ENCODE peak calls at places on chromosome 11, in nine cellular contexts. K is NCI-H2029 treated with DMSO at 0.1 percent for 48 hours; I is stimulated activated CD4-positive, alpha-beta T cell treated with anti-CD3 and anti-CD28 coated beads, Interleukin-1b, Interleukin-23, amount 100 ng/mL, for 48 hours; O is NCI-H1417; M is stimulated activated CD8-positive, alpha-beta memory T cell treated with anti-CD3 and anti-CD28 coated beads, Interleukin-15, amount 100 ng/mL, for 1 hour; Q is EH; S is stimulated activated effector memory CD8-positive, alpha-beta T cell treated with anti-CD3 and anti-CD28 coated beads, Interleukin-12 subunit alpha, Interleukin-12 subunit beta, amount 100 ng/mL, for 72 hours; L is LoVo; P is NCI-H460. Z is an unnamed sample.

GRCh38 chr11:116099541-116099940 is 595.3 kb upstream of the CADM1 start:
- DNase-seq in K (no peak), I (no peak), O (no peak), M (no peak), Q (no peak), S (no peak), L (no peak), P (no peak), Z (no peak)

GRCh38 chr11:19382131-19382611 is 141.4 kb upstream of the E2F8 start:
- DNase-seq in K (no peak), I (no peak), O (no peak), M (no peak), Q (no peak), S (no peak), L (no peak), P (no peak), Z (no peak)

GRCh38 chr11:126124284-126124683 is 61.6 kb upstream of the CDON start:
- DNase-seq in K (peak), I (no peak), O (peak), M (no peak), Q (no peak), S (no peak), L (no peak), P (no peak), Z (no peak)

GRCh38 chr11:11521306-11522002 is 100.4 kb downstream of the GALNT18 start:
- DNase-seq in K (peak), I (peak), O (no peak), M (no peak), Q (no peak), S (no peak), L (no peak), P (no peak), Z (no peak)

GRCh38 chr11:114440121-114440860 is 1.0 kb downstream of the REXO2 start:
- DNase-seq in K (no peak), I (no peak), O (no peak), M (no peak), Q (peak), S (no peak), L (no peak), P (no peak), Z (no peak)

GRCh38 chr11:45655831-45656230 is 9.6 kb downstream of the CHST1 start:
- DNase-seq in K (no peak), I (no peak), O (no peak), M (no peak), Q (no peak), S (no peak), L (no peak), P (no peak), Z (no peak)

GRCh38 chr11:34613015-34613414 is 7.9 kb upstream of the EHF start:
- DNase-seq in K (no peak), I (no peak), O (no peak), M (no peak), Q (no peak), S (no peak), L (no peak), P (no peak), Z (no peak)

GRCh38 chr11:45042560-45042959 is 91.9 kb upstream of the TP53I11 start:
- DNase-seq in K (no peak), I (no peak), O (peak), M (no peak), Q (peak), S (no peak), L (no peak), P (no peak), Z (no peak)

GRCh38 chr11:57618438-57618837 is 21.0 kb downstream of the SERPING1 start:
- DNase-seq in K (no peak), I (no peak), O (no peak), M (no peak), Q (no peak), S (no peak), L (no peak), P (no peak), Z (no peak)

GRCh38 chr11:76793834-76794291 is 10.7 kb downstream of the TSKU start:
- DNase-seq in K (no peak), I (no peak), O (peak), M (no peak), Q (no peak), S (no peak), L (no peak), P (no peak), Z (no peak)

GRCh38 chr11:72769680-72770079 is 17.5 kb upstream of the ARAP1 start:
- DNase-seq in K (no peak), I (no peak), O (no peak), M (no peak), Q (no peak), S (no peak), L (no peak), P (no peak), Z (no peak)

GRCh38 chr11:74012072-74012809 is 3.4 kb upstream of the UCP3 start:
- DNase-seq in K (no peak), I (no peak), O (no peak), M (no peak), Q (no peak), S (no peak), L (no peak), P (no peak), Z (no peak)

GRCh38 chr11:116422976-116423375 is 349.8 kb downstream of the BUD13 start:
- DNase-seq in K (no peak), I (no peak), O (no peak), M (no peak), Q (no peak), S (no peak), L (no peak), P (no peak), Z (no peak)

GRCh38 chr11:61011950-61012830 is 40.7 kb downstream of the CD6 start:
- DNase-seq in K (no peak), I (no peak), O (no peak), M (no peak), Q (peak), S (no peak), L (no peak), P (no peak), Z (no peak)

GRCh38 chr11:75802022-75802912 is 12.7 kb upstream of the UVRAG start:
- DNase-seq in K (no peak), I (no peak), O (no peak), M (no peak), Q (no peak), S (no peak), L (no peak), P (no peak), Z (no peak)

GRCh38 chr11:64304316-64305072 is 830 bp upstream of the ESRRA start:
- DNase-seq in K (peak), I (peak), O (peak), M (peak), Q (peak), S (peak), L (peak), P (peak), Z (peak)